ENCODE peak calls at places on chromosomes 1 and 21, in nine cellular contexts. E, O, A, U, R, J, T, I and Q are unnamed samples.

GRCh38 chr1:144551107-144551542 is 41.6 kb upstream of the PPIAL4F start:
- DNase-seq in E (no peak), O (no peak), A (no peak), U (no peak), R (no peak), J (no peak), T (no peak), I (no peak), Q (no peak)

GRCh38 chr1:101291562-101292035 is 54.8 kb downstream of the S1PR1 start:
- DNase-seq in E (peak; percentile 27), O (no peak), A (no peak), U (peak; percentile 56), R (no peak), J (no peak), T (peak; percentile 87), I (no peak), Q (no peak)

GRCh38 chr1:101317590-101317989 is 80.8 kb downstream of the S1PR1 start:
- DNase-seq in E (no peak), O (no peak), A (no peak), U (no peak), R (no peak), J (no peak), T (no peak), I (no peak), Q (no peak)

GRCh38 chr1:227892930-227893695 is 54.6 kb downstream of the WNT9A start:
- DNase-seq in E (no peak), O (no peak), A (peak; percentile 13), U (no peak), R (no peak), J (no peak), T (no peak), I (no peak), Q (peak; percentile 1)

GRCh38 chr1:184044603-184045376 is 6.7 kb upstream of the TSEN15 start:
- DNase-seq in E (no peak), O (no peak), A (no peak), U (no peak), R (no peak), J (peak; percentile 12), T (no peak), I (no peak), Q (no peak)

GRCh38 chr1:31626451-31627202 is 9.1 kb downstream of the HCRTR1 start:
- DNase-seq in E (no peak), O (no peak), A (peak; percentile 72), U (no peak), R (no peak), J (no peak), T (no peak), I (peak; percentile 41), Q (peak; percentile 18)

GRCh38 chr1:200963076-200963475 is 60.4 kb downstream of the KIF21B start:
- DNase-seq in E (no peak), O (no peak), A (no peak), U (no peak), R (no peak), J (no peak), T (no peak), I (no peak), Q (no peak)

GRCh38 chr1:187051618-187052232 is 223.0 kb downstream of the PLA2G4A start:
- DNase-seq in E (peak; percentile 7), O (no peak), A (no peak), U (no peak), R (peak; percentile 22), J (peak; percentile 16), T (no peak), I (peak; percentile 54), Q (peak; percentile 15)

GRCh38 chr21:25127811-25128210 is 479.5 kb downstream of the MRPL39 start:
- DNase-seq in E (no peak), O (no peak), A (no peak), U (no peak), R (no peak), J (no peak), T (no peak), I (no peak), Q (no peak)

GRCh38 chr1:14875781-14876564 is 277.5 kb downstream of the KAZN start:
- DNase-seq in E (no peak), O (no peak), A (no peak), U (no peak), R (no peak), J (no peak), T (no peak), I (peak; percentile 15), Q (no peak)

GRCh38 chr1:10687142-10687715 is 109.2 kb downstream of the CASZ1 start:
- DNase-seq in E (peak; percentile 76), O (peak; percentile 72), A (no peak), U (no peak), R (no peak), J (no peak), T (no peak), I (no peak), Q (no peak)

GRCh38 chr1:245332513-245332912 is 177.7 kb downstream of the KIF26B start:
- DNase-seq in E (no peak), O (no peak), A (no peak), U (no peak), R (no peak), J (no peak), T (no peak), I (no peak), Q (no peak)

GRCh38 chr1:90201467-90202358 is 206.8 kb downstream of the ZNF326 start:
- DNase-seq in E (peak; percentile 79), O (no peak), A (no peak), U (no peak), R (no peak), J (no peak), T (no peak), I (no peak), Q (no peak)

GRCh38 chr1:175174273-175174672 is 18.3 kb downstream of the KIAA0040 start:
- DNase-seq in E (no peak), O (no peak), A (no peak), U (no peak), R (no peak), J (no peak), T (no peak), I (no peak), Q (no peak)

GRCh38 chr1:93701619-93702018 is 20.0 kb upstream of the BCAR3 start:
- DNase-seq in E (no peak), O (no peak), A (no peak), U (no peak), R (no peak), J (peak; percentile 33), T (no peak), I (no peak), Q (no peak)

GRCh38 chr1:99603699-99604595 is 42.0 kb upstream of the PALMD start:
- DNase-seq in E (no peak), O (no peak), A (no peak), U (no peak), R (no peak), J (no peak), T (no peak), I (no peak), Q (no peak)

GRCh38 chr1:51623025-51623424 is 6.1 kb downstream of the OSBPL9 start:
- DNase-seq in E (no peak), O (no peak), A (no peak), U (no peak), R (no peak), J (no peak), T (no peak), I (no peak), Q (no peak)

GRCh38 chr21:35400233-35400939 is 351.3 kb upstream of the RUNX1 start:
- DNase-seq in E (peak; percentile 61), O (no peak), A (no peak), U (peak; percentile 16), R (peak; percentile 8), J (peak; percentile 43), T (peak; percentile 62), I (peak; percentile 36), Q (no peak)

GRCh38 chr1:33256701-33257387 is 552 bp downstream of the ZNF362 start:
- DNase-seq in E (peak; percentile 83), O (peak; percentile 71), A (peak; percentile 32), U (peak; percentile 39), R (peak; percentile 24), J (no peak), T (peak; percentile 56), I (peak; percentile 61), Q (peak; percentile 29)

DNA sequence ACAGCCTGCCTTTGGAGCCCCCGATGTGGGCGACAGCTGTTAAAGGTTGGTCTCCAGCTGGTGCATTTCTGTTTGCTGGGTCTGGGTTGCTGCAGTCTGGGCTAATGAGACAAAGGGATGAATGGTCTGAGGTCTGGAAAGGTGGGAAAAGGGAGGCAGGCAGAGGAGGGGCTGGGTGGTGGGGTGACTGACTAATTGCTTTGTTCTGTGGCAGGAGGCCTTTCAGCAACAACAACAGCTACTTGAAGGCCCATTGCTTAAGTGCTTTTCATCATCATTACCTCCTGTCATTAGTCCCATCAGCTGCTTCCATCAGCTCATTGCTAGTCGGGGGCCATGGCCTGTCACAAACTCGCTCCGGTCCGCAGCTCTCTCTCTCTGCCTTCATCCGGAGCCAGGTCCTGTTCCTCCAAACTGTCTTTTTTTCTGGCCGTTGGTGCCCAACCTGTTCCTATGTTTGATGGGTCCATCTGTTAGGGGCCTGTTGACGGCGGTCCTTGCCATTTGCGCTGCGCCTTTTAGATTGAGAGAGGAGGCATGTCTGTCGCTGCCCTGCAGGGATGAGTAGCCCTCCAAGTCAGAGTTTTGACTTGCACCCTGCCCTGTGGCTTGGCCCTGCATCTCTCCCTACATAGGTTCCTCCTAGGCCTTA is 105.6 kb upstream of the PLXNA2 start:
- DNase-seq in E (no peak), O (no peak), A (peak; percentile 69), U (no peak), R (no peak), J (no peak), T (no peak), I (peak; percentile 69), Q (peak; percentile 2)
- TF ChIP-seq CTCF in E (no peak), O (no peak), A (no peak), U (no peak), R (no peak), J (no peak), T (no peak), I (no peak), Q (no peak)

GRCh38 chr1:59776960-59777852 is 37.5 kb upstream of the HOOK1 start:
- DNase-seq in E (no peak), O (no peak), A (no peak), U (no peak), R (no peak), J (no peak), T (no peak), I (no peak), Q (no peak)

GRCh38 chr1:59775480-59775879 is 39.3 kb upstream of the HOOK1 start:
- DNase-seq in E (no peak), O (no peak), A (no peak), U (no peak), R (no peak), J (no peak), T (no peak), I (no peak), Q (no peak)

GRCh38 chr1:59779949-59780348 is 34.8 kb upstream of the HOOK1 start:
- DNase-seq in E (peak; percentile 14), O (no peak), A (no peak), U (no peak), R (no peak), J (no peak), T (no peak), I (peak; percentile 18), Q (no peak)
- TF ChIP-seq CTCF in E (no peak), O (no peak), A (no peak), U (no peak), R (peak; percentile 54), J (peak; percentile 31), T (no peak), I (peak; percentile 44), Q (peak; percentile 48)

GRCh38 chr1:110207831-110208230 is 2.3 kb upstream of the KCNC4 start:
- DNase-seq in E (peak; percentile 89), O (peak; percentile 75), A (peak; percentile 89), U (peak; percentile 75), R (peak; percentile 82), J (peak; percentile 89), T (peak; percentile 53), I (peak; percentile 91), Q (peak; percentile 83)
- TF ChIP-seq CTCF in E (peak; percentile 74), O (peak; percentile 80), A (peak; percentile 81), U (peak; percentile 83), R (peak; percentile 76), J (peak; percentile 91), T (peak; percentile 79), I (peak; percentile 87), Q (peak; percentile 90)

GRCh38 chr1:150168960-150169565 is 19.3 kb downstream of the PLEKHO1 start:
- DNase-seq in E (peak; percentile 81), O (peak; percentile 40), A (peak; percentile 81), U (peak; percentile 72), R (peak; percentile 85), J (peak; percentile 84), T (peak; percentile 64), I (peak; percentile 73), Q (peak; percentile 64)
- TF ChIP-seq CTCF in E (peak; percentile 35), O (peak; percentile 50), A (peak; percentile 63), U (peak; percentile 84), R (peak; percentile 59), J (peak; percentile 93), T (peak; percentile 53), I (peak; percentile 87), Q (peak; percentile 76)